ENCODE peak calls at places on chromosomes 2 and 18, in eight cellular contexts. Z is cardiac fibroblast, R is stomach, G is upper lobe of right lung, O is H1, I is ovary, N is mesothelial cell of epicardium, B is left ventricle myocardium inferior. K is an unnamed sample.

GRCh38 chr2:185188656-185189055 is 549.9 kb upstream of the FSIP2 start:
- DNase-seq in Z (no peak), R (no peak), G (no peak), O (no peak), I (no peak), N (no peak), B (no peak), K (no peak)

GRCh38 chr2:232405943-232406510 is 617 bp upstream of the ALPG start:
- DNase-seq in Z (no peak), R (peak; percentile 11), G (peak; percentile 35), O (no peak), I (no peak), N (no peak), B (no peak), K (no peak)

GRCh38 chr2:69581774-69582581 is 61.6 kb downstream of the AAK1 start:
- DNase-seq in Z (peak; percentile 81), R (no peak), G (no peak), O (no peak), I (no peak), N (no peak), B (no peak), K (no peak)

GRCh38 chr18:34222396-34223163 is 2.1 kb downstream of the NOL4 start:
- DNase-seq in Z (peak; percentile 13), R (no peak), G (peak; percentile 64), O (no peak), I (no peak), N (peak; percentile 20), B (peak; percentile 16), K (no peak)

GRCh38 chr2:53987336-53987921 is 16.6 kb upstream of the PSME4 start:
- DNase-seq in Z (peak; percentile 57), R (no peak), G (no peak), O (no peak), I (no peak), N (no peak), B (no peak), K (no peak)

GRCh38 chr2:53091183-53091582 is 676.4 kb upstream of the CHAC2 start:
- DNase-seq in Z (no peak), R (no peak), G (no peak), O (no peak), I (no peak), N (no peak), B (no peak), K (no peak)

GRCh38 chr2:113829270-113829669 is 60.6 kb upstream of the ACTR3 start:
- DNase-seq in Z (peak; percentile 10), R (no peak), G (no peak), O (no peak), I (no peak), N (no peak), B (no peak), K (no peak)

GRCh38 chr2:27273123-27273522 is 2.1 kb upstream of the DNAJC5G start:
- DNase-seq in Z (no peak), R (no peak), G (no peak), O (no peak), I (no peak), N (no peak), B (no peak), K (no peak)

GRCh38 chr2:17518212-17519154 is at the start of gene RAD51AP2:
- DNase-seq in Z (peak; percentile 74), R (peak; percentile 73), G (peak; percentile 89), O (no peak), I (peak; percentile 89), N (peak; percentile 59), B (peak; percentile 89), K (peak; percentile 83)

GRCh38 chr2:30686000-30686399 is 121.2 kb downstream of the CAPN13 start:
- DNase-seq in Z (no peak), R (no peak), G (no peak), O (no peak), I (no peak), N (no peak), B (no peak), K (no peak)

GRCh38 chr2:160869411-160869810 is 290.8 kb upstream of the TANK start:
- DNase-seq in Z (peak; percentile 96), R (no peak), G (no peak), O (no peak), I (no peak), N (no peak), B (no peak), K (no peak)

GRCh38 chr18:34493099-34493544 is 217.0 kb upstream of the DTNA start:
- DNase-seq in Z (peak; percentile 74), R (peak; percentile 28), G (peak; percentile 84), O (peak; percentile 49), I (peak; percentile 29), N (peak; percentile 53), B (peak; percentile 82), K (peak; percentile 51)

GRCh38 chr2:71780162-71780561 is 326.8 kb downstream of the DYSF start:
- DNase-seq in Z (no peak), R (no peak), G (no peak), O (no peak), I (no peak), N (no peak), B (no peak), K (no peak)

GRCh38 chr2:71776227-71776626 is 322.9 kb downstream of the DYSF start:
- DNase-seq in Z (no peak), R (no peak), G (no peak), O (no peak), I (no peak), N (no peak), B (no peak), K (no peak)

GRCh38 chr2:71777946-71778345 is 324.6 kb downstream of the DYSF start:
- DNase-seq in Z (no peak), R (no peak), G (no peak), O (no peak), I (no peak), N (no peak), B (no peak), K (no peak)

GRCh38 chr2:71779306-71779855 is 326.0 kb downstream of the DYSF start:
- DNase-seq in Z (peak; percentile 39), R (no peak), G (no peak), O (no peak), I (no peak), N (no peak), B (no peak), K (no peak)

GRCh38 chr2:71778514-71779305 is 325.3 kb downstream of the DYSF start:
- DNase-seq in Z (no peak), R (no peak), G (no peak), O (no peak), I (no peak), N (no peak), B (no peak), K (no peak)
- TF ChIP-seq CTCF in Z (no peak), R (no peak), G (no peak), O (peak; percentile 28), I (no peak), N (no peak), B (no peak), K (no peak)

GRCh38 chr2:191571163-191571769 is 106.7 kb upstream of the NABP1 start:
- DNase-seq in Z (peak; percentile 84), R (no peak), G (no peak), O (no peak), I (no peak), N (no peak), B (no peak), K (no peak)
- TF ChIP-seq CTCF in Z (peak; percentile 39), R (peak; percentile 27), G (peak; percentile 32), O (peak; percentile 13), I (no peak), N (no peak), B (no peak), K (no peak)

GRCh38 chr2:211674715-211675114 is 863.9 kb downstream of the ERBB4 start:
- DNase-seq in Z (no peak), R (no peak), G (no peak), O (no peak), I (no peak), N (no peak), B (no peak), K (no peak)
- TF ChIP-seq CTCF in Z (no peak), R (no peak), G (no peak), O (no peak), I (no peak), N (no peak), B (no peak), K (no peak)

GRCh38 chr2:197615033-197615652 is 60.2 kb downstream of the RFTN2 start:
- DNase-seq in Z (no peak), R (no peak), G (no peak), O (no peak), I (no peak), N (no peak), B (no peak), K (no peak)
- TF ChIP-seq CTCF in Z (no peak), R (no peak), G (peak; percentile 16), O (peak; percentile 21), I (no peak), N (no peak), B (no peak), K (no peak)

GRCh38 chr2:38526195-38526594 is 76.5 kb downstream of the HNRNPLL start:
- DNase-seq in Z (peak; percentile 81), R (no peak), G (no peak), O (no peak), I (no peak), N (no peak), B (no peak), K (no peak)

GRCh38 chr2:38524580-38524979 is 78.1 kb downstream of the HNRNPLL start:
- DNase-seq in Z (no peak), R (no peak), G (no peak), O (no peak), I (no peak), N (no peak), B (no peak), K (no peak)

GRCh38 chr2:38529208-38529607 is 73.5 kb downstream of the HNRNPLL start:
- DNase-seq in Z (no peak), R (no peak), G (no peak), O (no peak), I (no peak), N (no peak), B (no peak), K (no peak)

GRCh38 chr2:38527338-38528007 is 75.3 kb downstream of the HNRNPLL start:
- DNase-seq in Z (no peak), R (no peak), G (no peak), O (no peak), I (no peak), N (no peak), B (no peak), K (no peak)

DNA sequence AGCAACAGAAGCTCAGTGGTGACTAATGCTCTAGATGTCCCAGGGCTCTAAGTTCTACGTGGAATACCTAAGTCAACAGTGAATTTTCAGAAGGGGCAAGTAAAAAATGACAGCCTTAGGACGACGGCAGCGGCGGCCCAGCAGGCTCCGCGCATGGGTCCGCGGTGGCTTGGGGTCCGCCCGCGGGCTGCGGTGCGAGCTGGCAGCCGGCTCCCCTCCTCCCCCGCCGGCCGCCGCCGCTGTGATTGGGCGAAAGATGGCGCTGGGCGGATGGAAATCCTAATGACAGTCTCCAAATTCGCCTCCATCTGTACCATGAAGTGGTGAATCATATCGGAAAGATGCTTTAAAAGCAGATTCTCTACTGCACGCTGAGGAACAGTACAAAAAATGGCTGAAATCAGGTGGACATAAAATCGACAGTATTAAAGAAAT is 74.7 kb downstream of the HNRNPLL start:
- DNase-seq in Z (peak; percentile 74), R (no peak), G (peak; percentile 66), O (no peak), I (peak; percentile 56), N (no peak), B (peak; percentile 40), K (no peak)
- TF ChIP-seq CTCF in Z (no peak), R (no peak), G (no peak), O (no peak), I (no peak), N (no peak), B (peak; percentile 8), K (no peak)

K was measured in omental fat pad.